ENCODE peak calls at places on chromosomes 3 and 15, in nine cellular contexts. A is HCT116, V is body of pancreas, Y is IMR-90, W is HepG2, J is prostate gland, Q is ovary, B is spleen, E is stomach. D is an unnamed sample. For H3K4me1, the result is how much of the 10 kb centered on the place peaks cover.

GRCh38 chr15:57485869-57486268 is 105.8 kb upstream of the MYZAP start:
- DNase-seq in V (peak), Q (no peak), J (no peak), E (peak), Y (peak), B (no peak), A (peak), W (peak), D (peak)

GRCh38 chr3:126356373-126357298 is 572 bp downstream of the KLF15 start:
- DNase-seq in W (no peak), E (no peak), A (no peak), V (peak), B (peak), J (peak), Y (no peak), Q (peak), D (peak)

GRCh38 chr3:140850210-140850955 is 91.3 kb upstream of the SLC25A36 start:
- DNase-seq in J (no peak), A (no peak), E (no peak), Y (no peak), V (no peak), Q (no peak), W (no peak), B (no peak), D (no peak)

GRCh38 chr3:49872801-49873281 is 3.1 kb upstream of the CAMKV start:
- DNase-seq in J (no peak), Q (no peak), W (no peak), A (no peak), Y (no peak), E (no peak), B (no peak), V (no peak), D (no peak)

GRCh38 chr15:74184582-74185091 is 11.1 kb downstream of the ISLR start:
- DNase-seq in W (no peak), Y (no peak), B (no peak), J (no peak), A (no peak), V (no peak), Q (no peak), E (no peak), D (no peak)

GRCh38 chr3:98778383-98778782 is 15.2 kb downstream of the ST3GAL6 start:
- DNase-seq in A (no peak), V (no peak), W (no peak), Q (no peak), E (no peak), B (no peak), Y (peak), J (no peak), D (no peak)

GRCh38 chr15:101545548-101546505 is 56.3 kb upstream of the PCSK6 start:
- DNase-seq in Q (no peak), V (no peak), W (no peak), Y (no peak), E (no peak), A (no peak), J (peak), B (no peak), D (no peak)

GRCh38 chr3:155024006-155024638 is 56.0 kb upstream of the MME start:
- DNase-seq in Q (no peak), Y (no peak), V (no peak), E (no peak), W (no peak), J (no peak), A (no peak), B (no peak), D (no peak)

GRCh38 chr3:197023241-197023997 is 6.2 kb downstream of the MELTF start:
- DNase-seq in V (no peak), Y (no peak), Q (no peak), B (peak), J (no peak), W (no peak), A (no peak), E (no peak), D (peak)

GRCh38 chr3:16794251-16794650 is 90.5 kb upstream of the PLCL2 start:
- DNase-seq in Q (no peak), E (no peak), B (no peak), Y (no peak), A (no peak), J (no peak), W (no peak), V (no peak), D (no peak)

GRCh38 chr3:197711973-197712707 is 24.6 kb downstream of the RUBCN start:
- DNase-seq in A (peak), Q (peak), J (peak), E (peak), W (peak), Y (peak), B (peak), V (peak), D (peak)

GRCh38 chr3:146715176-146715575 is 110.0 kb upstream of the PLSCR5 start:
- DNase-seq in Y (peak), W (no peak), E (no peak), Q (no peak), B (no peak), A (no peak), J (no peak), V (no peak), D (no peak)

GRCh38 chr3:35679409-35680080 is 40.2 kb downstream of the ARPP21 start:
- DNase-seq in B (no peak), Y (no peak), E (no peak), J (no peak), W (no peak), A (no peak), Q (no peak), V (no peak), D (no peak)

GRCh38 chr15:40702077-40702476 is 7.1 kb downstream of the RAD51 start:
- DNase-seq in Y (peak), J (no peak), E (no peak), B (no peak), V (no peak), A (no peak), Q (no peak), W (peak), D (no peak)

GRCh38 chr3:66206806-66207205 is 14.0 kb upstream of the SLC25A26 start:
- DNase-seq in J (no peak), E (no peak), B (no peak), V (no peak), Y (no peak), W (no peak), Q (no peak), A (no peak), D (no peak)

GRCh38 chr3:110667216-110667615 is 404.4 kb upstream of the NECTIN3 start:
- DNase-seq in J (no peak), E (no peak), B (no peak), V (no peak), A (no peak), Y (no peak), W (no peak), Q (no peak), D (no peak)

GRCh38 chr15:90572893-90573292 is 43.2 kb downstream of the CRTC3 start:
- DNase-seq in W (no peak), A (no peak), V (no peak), J (no peak), Q (no peak), B (no peak), E (no peak), Y (no peak), D (no peak)

GRCh38 chr3:81985996-81986723 is 224.7 kb upstream of the GBE1 start:
- DNase-seq in V (no peak), W (peak), A (peak), Y (no peak), Q (no peak), B (no peak), E (no peak), J (no peak), D (no peak)

GRCh38 chr3:64384561-64384960 is 159.3 kb upstream of the PRICKLE2 start:
- DNase-seq in Q (no peak), Y (no peak), B (no peak), V (no peak), A (no peak), W (no peak), E (no peak), J (no peak), D (no peak)

GRCh38 chr3:74624301-74624700 is 9.8 kb upstream of the CNTN3 start:
- DNase-seq in Y (peak), W (no peak), V (no peak), Q (no peak), E (no peak), B (no peak), J (no peak), A (no peak), D (no peak)

GRCh38 chr3:172787746-172788145 is 37.2 kb downstream of the ECT2 start:
- DNase-seq in V (no peak), Y (peak), W (no peak), Q (no peak), A (no peak), B (no peak), J (no peak), E (no peak), D (no peak)

GRCh38 chr3:100002599-100003350 is 111.5 kb downstream of the FILIP1L start:
- DNase-seq in Q (no peak), W (peak), J (peak), A (peak), B (no peak), Y (peak), E (peak), V (peak), D (no peak)

GRCh38 chr15:45653702-45654424 is 19.0 kb downstream of the SQOR start:
- DNase-seq in V (no peak), E (no peak), A (no peak), Q (no peak), Y (no peak), B (no peak), W (no peak), J (no peak), D (peak)

GRCh38 chr3:131282967-131283366 is 98.6 kb upstream of the NUDT16 start:
- DNase-seq in J (no peak), Q (no peak), W (no peak), E (no peak), A (no peak), V (no peak), B (no peak), Y (no peak), D (no peak)

DNA sequence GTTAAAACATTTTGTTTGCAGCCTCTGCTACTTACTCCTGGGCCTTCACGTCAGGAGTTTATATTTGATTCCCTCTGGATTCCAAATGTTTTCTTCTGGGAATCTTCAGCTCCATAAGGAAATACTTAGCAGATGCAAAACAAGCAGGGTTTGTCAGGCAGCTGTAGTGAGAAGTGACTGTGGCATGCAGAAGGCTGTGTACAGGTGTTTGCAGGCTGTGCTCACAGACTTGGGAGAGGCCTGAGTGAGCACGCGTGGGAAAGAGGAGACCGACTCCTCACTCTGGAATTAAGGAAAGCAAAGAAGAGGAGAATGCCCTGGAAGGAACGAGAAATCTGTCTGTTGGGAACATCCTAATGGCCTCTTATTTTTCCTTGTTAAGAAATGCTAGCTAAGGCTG is 82.4 kb downstream of the TGFBR2 start:
- DNase-seq in E (no peak), A (no peak), J (no peak), Q (no peak), V (no peak), W (no peak), B (no peak), Y (peak), D (no peak)
- H3K4me1 ChIP-seq in E (half or more), A (half or more), J (under half), Q (under half), V (under half), W (half or more), B (half or more), Y (under half), D (half or more)

GRCh38 chr15:85840079-85840801 is 45.5 kb upstream of the KLHL25 start:
- DNase-seq in A (peak), J (peak), E (peak), W (peak), V (peak), Q (peak), B (peak), Y (peak), D (peak)
- TF ChIP-seq POLR2A in A (no peak), J (no peak), E (no peak), W (no peak), V (peak), Q (no peak), B (no peak), Y (no peak), D (no peak)

GRCh38 chr3:9946112-9947024 is 5.8 kb downstream of the PRRT3 start:
- DNase-seq in J (peak), A (peak), Y (peak), V (peak), B (peak), E (peak), Q (peak), W (peak), D (peak)
- TF ChIP-seq CTCF in J (peak), A (no peak), Y (peak), V (peak), B (peak), E (peak), Q (peak), W (peak), D (peak)

DNA sequence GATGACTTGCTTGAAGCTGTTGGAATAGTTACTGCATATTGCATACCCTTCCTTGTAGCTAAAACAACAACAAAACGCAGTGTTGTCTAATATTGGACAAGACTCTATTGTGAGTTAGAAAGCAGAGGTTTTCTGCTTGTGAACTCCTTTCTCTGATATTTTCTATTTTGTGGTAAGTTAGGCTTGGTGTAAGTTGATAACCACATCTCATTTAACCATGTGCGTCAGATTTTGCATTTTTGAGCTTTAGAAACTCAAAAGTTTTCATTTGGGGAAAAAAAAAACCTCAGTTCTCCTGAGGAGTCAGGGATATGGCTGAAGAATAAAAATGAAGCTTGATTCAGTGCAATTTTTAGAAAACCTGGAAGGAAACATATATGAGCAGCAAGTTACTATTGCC is 1.5 kb downstream of the ARIH1 start:
- DNase-seq in Y (no peak), A (no peak), J (no peak), V (no peak), E (no peak), B (no peak), Q (no peak), W (no peak), D (no peak)
- H3K4me1 ChIP-seq in Y (under half), A (under half), J (under half), V (half or more), E (half or more), B (half or more), Q (under half), W (under half), D (half or more)

DNA sequence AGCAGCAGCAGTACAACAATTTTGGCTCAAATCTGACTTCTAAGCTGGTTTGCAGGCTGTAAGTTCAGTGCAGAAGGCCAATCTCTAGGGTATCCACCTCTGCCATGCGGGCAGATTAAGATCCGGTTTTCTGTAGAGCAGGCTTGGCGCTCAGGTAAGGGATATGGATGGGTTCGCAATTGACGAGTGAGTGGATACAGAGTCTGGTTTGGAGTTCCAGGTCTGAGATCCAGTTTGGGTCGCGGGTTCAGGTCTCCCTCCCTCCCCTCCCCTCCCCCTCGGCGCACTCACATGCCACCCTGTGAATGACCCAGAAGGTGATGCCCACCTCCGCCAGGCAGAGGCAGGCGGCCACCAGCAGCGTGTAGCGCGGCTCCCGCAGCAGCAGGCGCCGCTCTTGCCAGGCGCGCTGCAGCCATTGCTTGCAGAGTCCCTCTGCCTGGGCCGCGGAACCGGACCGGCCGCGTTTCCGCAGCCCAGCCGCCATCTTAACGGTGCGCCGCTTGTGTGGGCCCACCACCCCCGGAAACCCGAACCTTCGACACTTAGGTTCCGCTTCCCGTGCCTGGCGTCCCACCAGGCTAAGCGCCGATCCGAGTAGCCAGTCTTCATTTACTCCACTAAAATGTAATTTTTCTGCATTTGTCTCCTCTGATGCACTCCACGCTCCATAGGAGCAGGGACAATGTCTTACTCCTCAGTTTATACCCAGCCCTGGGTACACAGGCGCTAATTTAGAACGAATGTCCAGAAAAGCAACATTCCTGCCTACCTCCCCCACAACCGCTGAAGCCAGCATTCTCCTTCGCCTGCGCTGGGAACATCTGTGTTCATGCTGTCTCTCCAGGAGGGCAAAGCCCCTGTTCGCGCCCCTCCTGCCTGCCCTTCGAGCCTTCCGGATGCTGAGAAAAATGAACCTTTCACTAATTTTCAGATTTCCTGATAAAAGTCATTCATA is at the start of gene ALG3:
- DNase-seq in W (peak), Q (peak), A (peak), E (peak), Y (peak), J (peak), V (peak), B (peak), D (peak)
- TF ChIP-seq POLR2A in W (no peak), Q (peak), A (peak), E (no peak), Y (peak), J (peak), V (peak), B (no peak), D (no peak)

GRCh38 chr3:151660890-151661289 is 72.8 kb upstream of the AADACL2 start:
- DNase-seq in B (no peak), W (no peak), V (no peak), A (no peak), E (no peak), J (no peak), Y (no peak), Q (no peak), D (no peak)
- TF ChIP-seq CTCF in B (no peak), W (no peak), V (no peak), A (no peak), E (no peak), J (no peak), Y (peak), Q (no peak), D (no peak)

DNA sequence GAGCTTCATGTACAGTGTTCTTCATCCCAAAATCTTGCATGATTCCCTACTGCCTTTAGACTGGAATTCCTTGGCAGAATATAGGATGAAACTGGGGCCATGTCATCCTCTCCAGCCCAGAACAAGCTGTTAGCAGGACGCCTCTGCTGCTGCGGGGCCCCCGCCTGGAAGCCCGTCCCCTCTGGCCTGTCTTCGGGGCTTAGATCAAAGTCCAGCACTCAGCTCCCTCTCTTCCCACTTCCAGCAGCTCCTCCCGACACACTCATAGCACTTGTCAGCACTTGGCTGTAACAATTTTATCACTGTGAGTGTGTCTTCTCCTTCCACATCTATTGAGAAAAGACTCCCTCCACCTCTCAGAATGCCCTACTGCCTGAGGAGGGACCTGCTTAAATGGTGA is 111.9 kb upstream of the HACD2 start:
- DNase-seq in E (no peak), V (no peak), J (no peak), Q (no peak), A (no peak), B (no peak), Y (peak), W (no peak), D (no peak)
- H3K4me1 ChIP-seq in E (half or more), V (under half), J (under half), Q (under half), A (under half), B (under half), Y (half or more), W (under half), D (half or more)

GRCh38 chr15:63044645-63045437 is 2.3 kb downstream of the TPM1 start:
- DNase-seq in A (no peak), W (no peak), Y (peak), B (no peak), Q (no peak), J (no peak), E (no peak), V (peak), D (no peak)
- TF ChIP-seq POLR2A in A (no peak), W (no peak), Y (peak), B (no peak), Q (no peak), J (no peak), E (no peak), V (peak), D (no peak)

D was measured in upper lobe of left lung.